ENCODE peak calls at places on chromosomes 4 and X, in eight cellular contexts. Q is right lobe of liver, M is Peyer's patch, T is OCI-LY7, U is uterus, K is fibroblast of lung, Y is thyroid gland, W is osteoblast. D is an unnamed sample. For H3K4me1, the result is how much of the 10 kb centered on the place peaks cover.

GRCh38 chr4:1489639-1489995 is 83.4 kb upstream of the NKX1-1 start:
- DNase-seq in Q (peak), M (peak), T (no peak), U (no peak), K (no peak), Y (no peak), W (no peak), D (no peak)

GRCh38 chr4:26788341-26788733 is 72.3 kb upstream of the STIM2 start:
- DNase-seq in Q (no peak), M (no peak), T (peak), U (no peak), K (no peak), Y (no peak), W (no peak), D (no peak)

GRCh38 chr4:163070023-163070422 is 96.7 kb downstream of the NAF1 start:
- DNase-seq in Q (no peak), M (no peak), T (no peak), U (no peak), K (peak), Y (no peak), W (no peak), D (no peak)

GRCh38 chrX:27915617-27916016 is 65.6 kb downstream of the DCAF8L1 start:
- DNase-seq in Q (no peak), M (no peak), T (no peak), U (no peak), K (peak), Y (no peak), W (no peak), D (no peak)

GRCh38 chrX:10444204-10444603 is 176.2 kb downstream of the MID1 start:
- DNase-seq in Q (no peak), M (no peak), T (no peak), U (no peak), K (no peak), Y (no peak), W (no peak), D (peak)

GRCh38 chrX:50456712-50457484 is 13.7 kb downstream of the DGKK start:
- DNase-seq in Q (no peak), M (no peak), T (no peak), U (no peak), K (no peak), Y (no peak), W (no peak), D (no peak)

GRCh38 chr4:130808492-130808891 is 1712.5 kb downstream of the C4orf33 start:
- DNase-seq in Q (no peak), M (no peak), T (peak), U (no peak), K (peak), Y (no peak), W (no peak), D (no peak)

GRCh38 chr4:88497859-88498409 is 25.6 kb downstream of the PYURF start:
- DNase-seq in Q (no peak), M (no peak), T (no peak), U (no peak), K (no peak), Y (no peak), W (no peak), D (no peak)

GRCh38 chr4:148790691-148791090 is 348.5 kb upstream of the NR3C2 start:
- DNase-seq in Q (no peak), M (no peak), T (no peak), U (no peak), K (peak), Y (peak), W (no peak), D (no peak)

GRCh38 chr4:29304595-29304994 is 1415.6 kb upstream of the PCDH7 start:
- DNase-seq in Q (peak), M (no peak), T (no peak), U (no peak), K (no peak), Y (no peak), W (no peak), D (no peak)

GRCh38 chr4:41957634-41958033 is 22.4 kb downstream of the TMEM33 start:
- DNase-seq in Q (no peak), M (no peak), T (peak), U (no peak), K (no peak), Y (no peak), W (peak), D (no peak)

GRCh38 chr4:157575339-157575738 is 354.8 kb downstream of the GRIA2 start:
- DNase-seq in Q (no peak), M (no peak), T (no peak), U (no peak), K (no peak), Y (no peak), W (no peak), D (no peak)

GRCh38 chr4:130648570-130648969 is 1552.6 kb downstream of the C4orf33 start:
- DNase-seq in Q (no peak), M (no peak), T (no peak), U (no peak), K (no peak), Y (no peak), W (no peak), D (no peak)

GRCh38 chr4:15250021-15250441 is 177.8 kb upstream of the C1QTNF7 start:
- DNase-seq in Q (no peak), M (no peak), T (no peak), U (no peak), K (peak), Y (no peak), W (peak), D (no peak)

GRCh38 chr4:687975-688694 is 816 bp downstream of the SLC49A3 start:
- DNase-seq in Q (peak), M (peak), T (no peak), U (no peak), K (no peak), Y (peak), W (peak), D (no peak)

GRCh38 chr4:104756837-104757236 is 262.1 kb upstream of the CXXC4 start:
- DNase-seq in Q (no peak), M (no peak), T (no peak), U (no peak), K (no peak), Y (no peak), W (no peak), D (no peak)

GRCh38 chr4:174136013-174136412 is 147.5 kb downstream of the FBXO8 start:
- DNase-seq in Q (no peak), M (no peak), T (no peak), U (peak), K (no peak), Y (no peak), W (no peak), D (peak)

GRCh38 chr4:17662694-17663093 is 48.3 kb downstream of the MED28 start:
- DNase-seq in Q (no peak), M (no peak), T (no peak), U (no peak), K (peak), Y (no peak), W (no peak), D (no peak)

GRCh38 chrX:103818844-103819243 is 13.2 kb downstream of the RAB9B start:
- DNase-seq in Q (no peak), M (no peak), T (no peak), U (no peak), K (no peak), Y (no peak), W (no peak), D (no peak)

GRCh38 chr4:102343964-102344519 is 1.2 kb downstream of the SLC39A8 start:
- DNase-seq in Q (peak), M (no peak), T (peak), U (peak), K (peak), Y (peak), W (no peak), D (no peak)

GRCh38 chr4:123587983-123588494 is 191.4 kb downstream of the SPRY1 start:
- DNase-seq in Q (no peak), M (peak), T (no peak), U (no peak), K (peak), Y (no peak), W (no peak), D (peak)

GRCh38 chr4:99117876-99118693 is 26.0 kb downstream of the ADH4 start:
- DNase-seq in Q (no peak), M (no peak), T (peak), U (no peak), K (no peak), Y (no peak), W (peak), D (no peak)

GRCh38 chr4:130031858-130032257 is 935.9 kb downstream of the C4orf33 start:
- DNase-seq in Q (no peak), M (no peak), T (no peak), U (no peak), K (no peak), Y (no peak), W (no peak), D (no peak)

GRCh38 chr4:75633846-75634245 is 3.5 kb upstream of the CDKL2 start:
- DNase-seq in Q (no peak), M (no peak), T (no peak), U (no peak), K (peak), Y (no peak), W (peak), D (no peak)

GRCh38 chr4:148263820-148264219 is 178.4 kb downstream of the NR3C2 start:
- DNase-seq in Q (no peak), M (no peak), T (no peak), U (no peak), K (no peak), Y (no peak), W (no peak), D (no peak)

GRCh38 chr4:138736362-138736761 is 279.2 kb upstream of the NOCT start:
- DNase-seq in Q (no peak), M (no peak), T (no peak), U (no peak), K (peak), Y (no peak), W (peak), D (no peak)

GRCh38 chrX:115898382-115899001 is 272.1 kb upstream of the AGTR2 start:
- DNase-seq in Q (no peak), M (no peak), T (peak), U (peak), K (no peak), Y (peak), W (peak), D (peak)

GRCh38 chr4:125551451-125551850 is 236.7 kb downstream of the FAT4 start:
- DNase-seq in Q (no peak), M (no peak), T (no peak), U (no peak), K (no peak), Y (no peak), W (peak), D (no peak)

GRCh38 chr4:21177092-21177491 is 476.8 kb downstream of the PACRGL start:
- DNase-seq in Q (no peak), M (no peak), T (no peak), U (no peak), K (no peak), Y (no peak), W (no peak), D (no peak)

GRCh38 chr4:81565137-81565870 is 93.6 kb upstream of the RASGEF1B start:
- DNase-seq in Q (peak), M (peak), T (peak), U (peak), K (peak), Y (peak), W (peak), D (no peak)

GRCh38 chr4:2060578-2061207 is 1.6 kb downstream of the NAT8L start:
- DNase-seq in Q (no peak), M (no peak), T (no peak), U (no peak), K (no peak), Y (no peak), W (peak), D (peak)

GRCh38 chr4:1784789-1785591 is 8.1 kb upstream of the FGFR3 start:
- DNase-seq in Q (no peak), M (no peak), T (no peak), U (no peak), K (no peak), Y (no peak), W (peak), D (no peak)

GRCh38 chr4:114081783-114082182 is 102.3 kb upstream of the ARSJ start:
- DNase-seq in Q (no peak), M (no peak), T (no peak), U (no peak), K (no peak), Y (no peak), W (no peak), D (no peak)

GRCh38 chr4:128354205-128354821 is 66.7 kb upstream of the PGRMC2 start:
- DNase-seq in Q (peak), M (no peak), T (no peak), U (no peak), K (peak), Y (peak), W (peak), D (peak)

GRCh38 chrX:40244980-40245379 is 147.2 kb upstream of the BCOR start:
- DNase-seq in Q (no peak), M (no peak), T (no peak), U (no peak), K (peak), Y (no peak), W (no peak), D (peak)

GRCh38 chr4:126627255-126627654 is 1005.5 kb upstream of the INTU start:
- DNase-seq in Q (no peak), M (no peak), T (no peak), U (no peak), K (peak), Y (no peak), W (peak), D (peak)

GRCh38 chrX:17500145-17500579 is 125.2 kb downstream of the NHS start:
- DNase-seq in Q (no peak), M (no peak), T (no peak), U (no peak), K (peak), Y (no peak), W (no peak), D (no peak)

GRCh38 chr4:118032691-118033090 is 1.6 kb upstream of the NDST3 start:
- DNase-seq in Q (no peak), M (no peak), T (no peak), U (no peak), K (peak), Y (no peak), W (no peak), D (peak)
- H3K4me3 ChIP-seq in Q (no peak), M (no peak), T (no peak), U (no peak), K (peak), Y (no peak), W (no peak), D (peak)

DNA sequence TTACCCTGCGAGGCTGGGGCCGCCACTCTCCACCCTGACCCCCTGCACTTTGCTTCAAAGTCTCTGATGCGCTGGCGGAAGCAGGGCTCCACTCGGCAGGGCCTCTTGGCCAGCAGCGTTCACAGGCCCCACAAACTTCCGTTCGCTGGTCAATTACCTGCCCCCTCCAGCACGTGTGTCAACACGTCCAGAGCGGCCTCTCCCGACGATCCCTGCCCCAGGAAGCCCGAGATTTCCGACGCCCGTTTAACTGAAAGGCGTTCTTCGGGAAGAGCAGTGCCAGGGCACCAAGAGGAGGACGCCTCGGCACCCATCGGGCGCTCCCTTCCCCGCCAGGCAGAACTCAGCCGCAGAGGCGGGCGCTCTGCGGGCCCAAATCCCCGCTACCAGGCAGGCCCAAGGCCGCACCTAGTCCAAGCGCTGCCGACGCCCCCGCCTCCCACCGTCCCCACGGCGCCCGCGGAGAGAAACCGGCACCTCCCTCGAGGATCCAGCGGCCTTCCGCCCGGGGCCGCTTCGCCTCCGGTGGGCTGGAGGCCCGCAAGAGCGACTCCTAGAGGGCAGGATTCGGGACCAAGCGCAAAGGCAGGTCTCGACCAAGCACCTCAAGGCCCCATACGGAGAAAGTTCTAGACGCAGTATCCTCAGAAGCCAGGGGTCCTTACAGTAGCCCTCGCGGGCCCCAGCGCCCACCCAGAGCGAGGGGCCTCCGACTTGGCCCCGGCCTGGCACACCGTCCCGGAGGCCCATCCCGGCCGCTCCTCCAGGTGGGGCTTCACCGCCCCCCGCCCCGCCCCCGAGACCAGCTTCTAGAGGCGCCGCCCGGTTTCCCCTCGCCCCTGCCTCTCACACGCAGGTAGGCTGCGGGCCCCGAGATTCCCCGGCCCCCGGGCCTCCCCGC is 586 bp downstream of the BCAP31 start:
- DNase-seq in Q (peak), M (peak), T (peak), U (peak), K (peak), Y (peak), W (peak), D (peak)
- H3K4me1 ChIP-seq in Q (under half), M (under half), T (half or more), U (under half), K (under half), Y (half or more), W (under half), D (under half)

GRCh38 chr4:142567199-142567598 is 278.9 kb downstream of the INPP4B start:
- DNase-seq in Q (no peak), M (peak), T (no peak), U (no peak), K (peak), Y (no peak), W (no peak), D (no peak)
- TF ChIP-seq CTCF in Q (no peak), M (peak), T (no peak), U (no peak), K (no peak), Y (no peak), W (no peak), D (peak)

GRCh38 chr4:185532327-185532726 is 3.0 kb downstream of the PDLIM3 start:
- DNase-seq in Q (no peak), M (no peak), T (no peak), U (no peak), K (no peak), Y (no peak), W (peak), D (no peak)
- H3K4me3 ChIP-seq in Q (no peak), M (no peak), T (no peak), U (peak), K (no peak), Y (no peak), W (no peak), D (no peak)

GRCh38 chr4:168719725-168720124 is 222.9 kb downstream of the PALLD start:
- DNase-seq in Q (no peak), M (no peak), T (no peak), U (no peak), K (no peak), Y (no peak), W (no peak), D (no peak)
- H3K4me1 ChIP-seq in Q (under half), M (under half), T (under half), U (under half), K (under half), Y (under half), W (under half), D (under half)

D was measured in BE2C.